ENCODE peak calls at places on chromosomes 6 and 20, in five cellular contexts. D is T-helper 17 cell; G is Caco-2; Y is psoas muscle; Q is CD8-positive, alpha-beta T cell. H is an unnamed sample.

GRCh38 chr6:67880939-67881705 is 754.0 kb upstream of the ADGRB3 start:
- DNase-seq in Y (no peak), Q (no peak), D (no peak), G (no peak), H (no peak)

GRCh38 chr6:109237082-109237985 is 142.0 kb downstream of the CEP57L1 start:
- DNase-seq in D (no peak), Y (no peak), Q (no peak), G (no peak), H (no peak)

GRCh38 chr6:130841128-130841728 is 14.0 kb downstream of the SMLR1 start:
- DNase-seq in G (no peak), Q (no peak), D (no peak), Y (no peak), H (no peak)

GRCh38 chr6:167276772-167277533 is 14.2 kb upstream of the UNC93A start:
- DNase-seq in G (no peak), D (no peak), Y (no peak), Q (no peak), H (no peak)

GRCh38 chr6:11277275-11278206 is 45.1 kb upstream of the NEDD9 start:
- DNase-seq in G (peak; percentile 77), Q (no peak), Y (no peak), D (no peak), H (peak; percentile 76)

GRCh38 chr6:33837971-33838665 is 34.3 kb upstream of the MLN start:
- DNase-seq in Y (no peak), Q (no peak), D (no peak), G (no peak), H (no peak)

GRCh38 chr6:129692467-129692866 is 17.5 kb downstream of the ARHGAP18 start:
- DNase-seq in D (no peak), Q (no peak), G (no peak), Y (no peak), H (no peak)

GRCh38 chr6:38985839-38986238 is 62.7 kb upstream of the GLP1R start:
- DNase-seq in G (no peak), D (no peak), Q (no peak), Y (no peak), H (no peak)

GRCh38 chr20:8812818-8813217 is 256.1 kb upstream of the PLCB4 start:
- DNase-seq in Q (no peak), D (no peak), Y (no peak), G (no peak), H (no peak)

GRCh38 chr6:144284753-144285547 is at the start of gene UTRN:
- DNase-seq in Y (peak; percentile 85), D (no peak), G (peak; percentile 87), Q (no peak), H (peak; percentile 81)

GRCh38 chr6:131803007-131803769 is 4.6 kb upstream of the ENPP1 start:
- DNase-seq in G (no peak), Y (no peak), D (no peak), Q (no peak), H (no peak)

GRCh38 chr20:12925214-12925755 is 83.5 kb upstream of the SPTLC3 start:
- DNase-seq in D (no peak), G (peak; percentile 79), Y (no peak), Q (no peak), H (peak; percentile 85)

GRCh38 chr6:49570474-49571079 is 20.1 kb downstream of the C6orf141 start:
- DNase-seq in G (no peak), Q (no peak), Y (no peak), D (no peak), H (no peak)

GRCh38 chr20:39044501-39044900 is 82.4 kb downstream of the DHX35 start:
- DNase-seq in G (no peak), Q (no peak), Y (no peak), D (no peak), H (no peak)

GRCh38 chr6:31126416-31127175 is 6.3 kb upstream of the CDSN start:
- DNase-seq in G (no peak), Y (no peak), D (no peak), Q (no peak), H (no peak)

GRCh38 chr6:41636803-41637178 is 1.5 kb upstream of the MDFI start:
- DNase-seq in Q (no peak), Y (no peak), D (no peak), G (no peak), H (no peak)

GRCh38 chr20:60467078-60467477 is 508.9 kb downstream of the CDH26 start:
- DNase-seq in D (no peak), G (no peak), Y (no peak), Q (no peak), H (no peak)

GRCh38 chr6:153096031-153096430 is 35.1 kb downstream of the RGS17 start:
- DNase-seq in Q (no peak), G (no peak), D (no peak), Y (no peak), H (no peak)

GRCh38 chr20:47397652-47398301 is 41.3 kb upstream of the ZMYND8 start:
- DNase-seq in Y (no peak), Q (no peak), D (no peak), G (no peak), H (no peak)

GRCh38 chr20:6692566-6693168 is 74.8 kb upstream of the BMP2 start:
- DNase-seq in D (no peak), Q (no peak), Y (no peak), G (peak; percentile 45), H (no peak)

GRCh38 chr20:47551240-47551639 is 49.6 kb downstream of the NCOA3 start:
- DNase-seq in G (no peak), D (no peak), Q (no peak), Y (no peak), H (no peak)

GRCh38 chr6:12422848-12423247 is 132.7 kb downstream of the EDN1 start:
- DNase-seq in D (no peak), Y (no peak), G (no peak), Q (no peak), H (no peak)

GRCh38 chr20:4830696-4831095 is 109.0 kb downstream of the PRND start:
- DNase-seq in Q (no peak), Y (no peak), D (no peak), G (no peak), H (no peak)

GRCh38 chr6:104396077-104396476 is 463.6 kb downstream of the HACE1 start:
- DNase-seq in Q (no peak), D (no peak), G (no peak), Y (no peak), H (no peak)

GRCh38 chr6:53906842-53907241 is 112.0 kb downstream of the LRRC1 start:
- DNase-seq in Y (no peak), D (no peak), Q (no peak), G (no peak), H (no peak)

GRCh38 chr6:127114214-127114613 is 4.3 kb upstream of the RSPO3 start:
- DNase-seq in D (no peak), G (no peak), Q (no peak), Y (no peak), H (no peak)

GRCh38 chr20:46060301-46060881 is 29.4 kb downstream of the NCOA5 start:
- DNase-seq in Y (no peak), D (no peak), Q (no peak), G (no peak), H (no peak)

GRCh38 chr6:157800420-157801237 is 22.4 kb upstream of the SNX9 start:
- DNase-seq in D (no peak), G (no peak), Q (no peak), Y (no peak), H (no peak)

GRCh38 chr20:47468290-47469050 is 33.2 kb upstream of the NCOA3 start:
- DNase-seq in Y (no peak), G (no peak), D (no peak), Q (no peak), H (no peak)

GRCh38 chr20:44624743-44625271 is 26.7 kb downstream of the ADA start:
- DNase-seq in Q (no peak), G (no peak), Y (no peak), D (no peak), H (no peak)

GRCh38 chr6:113636357-113636824 is 220.8 kb upstream of the MARCKS start:
- DNase-seq in Q (no peak), G (peak; percentile 44), Y (no peak), D (no peak), H (no peak)

GRCh38 chr6:42345696-42346416 is 105.9 kb downstream of the TRERF1 start:
- DNase-seq in Q (no peak), D (no peak), Y (no peak), G (no peak), H (no peak)

GRCh38 chr6:40587240-40588069 is at the start of gene LRFN2:
- DNase-seq in G (peak; percentile 85), Q (peak; percentile 35), D (peak; percentile 48), Y (peak; percentile 75), H (peak; percentile 34)

GRCh38 chr20:53011640-53012039 is 39.5 kb downstream of the TSHZ2 start:
- DNase-seq in D (no peak), Y (no peak), Q (no peak), G (no peak), H (no peak)

GRCh38 chr6:15855311-15855710 is 192.5 kb upstream of the DTNBP1 start:
- DNase-seq in D (no peak), Q (no peak), Y (no peak), G (no peak), H (no peak)

GRCh38 chr20:62508641-62509051 is 32.9 kb upstream of the GATA5 start:
- DNase-seq in Y (no peak), G (peak; percentile 67), Q (no peak), D (no peak), H (no peak)

GRCh38 chr6:155349956-155350355 is 35.7 kb upstream of the TFB1M start:
- DNase-seq in G (no peak), Q (no peak), D (no peak), Y (no peak), H (no peak)
- H3K9me3 ChIP-seq in G (peaks cover 28% of the 10 kb centered on the region), Q (no peaks in the 10 kb centered on the region), D (peaks cover 3% of the 10 kb centered on the region), Y (peaks cover 30% of the 10 kb centered on the region), H (peaks cover 6% of the 10 kb centered on the region)

GRCh38 chr6:62652692-62653328 is 366.8 kb upstream of the KHDRBS2 start:
- DNase-seq in Y (no peak), D (no peak), Q (no peak), G (no peak), H (no peak)
- H3K9me3 ChIP-seq in Y (peaks cover 17% of the 10 kb centered on the region), D (peaks cover 3% of the 10 kb centered on the region), Q (no peaks in the 10 kb centered on the region), G (peaks cover 8% of the 10 kb centered on the region), H (no peaks in the 10 kb centered on the region)

GRCh38 chr6:22637781-22638180 is 68.4 kb downstream of the HDGFL1 start:
- DNase-seq in G (no peak), D (no peak), Y (no peak), Q (no peak), H (no peak)
- H3K9me3 ChIP-seq in G (no peaks in the 10 kb centered on the region), D (no peaks in the 10 kb centered on the region), Y (no peaks in the 10 kb centered on the region), Q (no peaks in the 10 kb centered on the region), H (no peaks in the 10 kb centered on the region)

DNA sequence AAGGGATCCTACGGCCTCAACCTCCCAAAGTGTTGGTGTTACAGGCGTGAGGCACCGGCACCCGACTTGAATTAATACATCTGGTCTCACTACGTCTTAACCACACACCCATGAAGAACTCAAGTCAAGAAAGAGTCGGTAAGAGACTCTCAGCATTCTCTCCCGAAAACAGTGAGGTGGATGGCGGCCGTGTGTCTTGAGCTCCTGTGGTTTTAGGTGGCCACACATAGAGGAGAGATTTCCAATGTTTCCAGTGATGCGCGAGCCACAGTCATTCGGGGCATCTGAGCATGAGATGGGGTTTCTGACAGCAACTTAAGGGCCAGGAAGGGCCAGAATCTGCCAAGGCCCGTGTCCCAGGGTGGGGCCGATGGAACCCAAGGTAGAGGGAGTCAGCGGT is 766.4 kb upstream of the DEFB115 start:
- DNase-seq in D (no peak), Y (no peak), G (no peak), Q (no peak), H (no peak)
- H3K9me3 ChIP-seq in D (no peaks in the 10 kb centered on the region), Y (no peaks in the 10 kb centered on the region), G (peaks cover 20% of the 10 kb centered on the region), Q (no peaks in the 10 kb centered on the region), H (no peaks in the 10 kb centered on the region)

H was measured in HAP-1.